ENCODE peak calls at places on chromosome 11, in seven cellular contexts. One of them, this sample, is unnamed.

GRCh38 chr11:123203934-123204333 is 8.9 kb upstream of the CLMP start:
- DNase-seq in stomach: no peak
- DNase-seq in CD8-positive, alpha-beta T cell: no peak
- DNase-seq in neural progenitor cell: no peak
- DNase-seq in cardiac muscle cell: no peak
- DNase-seq in esophagus squamous epithelium: no peak
- DNase-seq in HCT116: no peak
- DNase-seq in this sample: no peak

GRCh38 chr11:95143106-95143681 is 53.5 kb downstream of the ENDOD1 start:
- DNase-seq in esophagus squamous epithelium: no peak
- DNase-seq in HCT116: no peak
- DNase-seq in CD8-positive, alpha-beta T cell: no peak
- DNase-seq in neural progenitor cell: no peak
- DNase-seq in stomach: no peak
- DNase-seq in cardiac muscle cell: no peak
- DNase-seq in this sample: no peak

GRCh38 chr11:2115308-2115707 is 23.9 kb downstream of the IGF2 start:
- DNase-seq in stomach: no peak
- DNase-seq in neural progenitor cell: no peak
- DNase-seq in CD8-positive, alpha-beta T cell: no peak
- DNase-seq in cardiac muscle cell: no peak
- DNase-seq in esophagus squamous epithelium: no peak
- DNase-seq in HCT116: no peak
- DNase-seq in this sample: no peak

GRCh38 chr11:130418210-130418609 is 10.2 kb downstream of the ADAMTS8 start:
- DNase-seq in stomach: no peak
- DNase-seq in CD8-positive, alpha-beta T cell: no peak
- DNase-seq in esophagus squamous epithelium: no peak
- DNase-seq in neural progenitor cell: no peak
- DNase-seq in HCT116: no peak
- DNase-seq in cardiac muscle cell: no peak
- DNase-seq in this sample: no peak

GRCh38 chr11:104705475-104706195 is 192.6 kb downstream of the CASP12 start:
- DNase-seq in neural progenitor cell: no peak
- DNase-seq in esophagus squamous epithelium: peak; percentile 21
- DNase-seq in CD8-positive, alpha-beta T cell: peak; percentile 34
- DNase-seq in HCT116: no peak
- DNase-seq in cardiac muscle cell: no peak
- DNase-seq in stomach: peak; percentile 25
- DNase-seq in this sample: peak; percentile 96

GRCh38 chr11:57800444-57801184 is 39.0 kb downstream of the CTNND1 start:
- DNase-seq in esophagus squamous epithelium: no peak
- DNase-seq in HCT116: peak; percentile 51
- DNase-seq in CD8-positive, alpha-beta T cell: no peak
- DNase-seq in cardiac muscle cell: peak; percentile 59
- DNase-seq in neural progenitor cell: peak; percentile 83
- DNase-seq in stomach: no peak
- DNase-seq in this sample: peak; percentile 61

GRCh38 chr11:74466916-74467885 is at the start of gene KCNE3:
- DNase-seq in CD8-positive, alpha-beta T cell: no peak
- DNase-seq in stomach: peak; percentile 57
- DNase-seq in neural progenitor cell: peak; percentile 40
- DNase-seq in HCT116: no peak
- DNase-seq in cardiac muscle cell: no peak
- DNase-seq in esophagus squamous epithelium: no peak
- DNase-seq in this sample: no peak

GRCh38 chr11:17293308-17293707 is 16.8 kb downstream of the NUCB2 start:
- DNase-seq in esophagus squamous epithelium: no peak
- DNase-seq in neural progenitor cell: no peak
- DNase-seq in CD8-positive, alpha-beta T cell: no peak
- DNase-seq in cardiac muscle cell: no peak
- DNase-seq in HCT116: no peak
- DNase-seq in stomach: no peak
- DNase-seq in this sample: no peak

GRCh38 chr11:69157156-69157821 is 1.6 kb downstream of the SMIM38 start:
- DNase-seq in neural progenitor cell: peak; percentile 87
- DNase-seq in CD8-positive, alpha-beta T cell: no peak
- DNase-seq in cardiac muscle cell: no peak
- DNase-seq in esophagus squamous epithelium: no peak
- DNase-seq in stomach: no peak
- DNase-seq in HCT116: no peak
- DNase-seq in this sample: no peak

DNA sequence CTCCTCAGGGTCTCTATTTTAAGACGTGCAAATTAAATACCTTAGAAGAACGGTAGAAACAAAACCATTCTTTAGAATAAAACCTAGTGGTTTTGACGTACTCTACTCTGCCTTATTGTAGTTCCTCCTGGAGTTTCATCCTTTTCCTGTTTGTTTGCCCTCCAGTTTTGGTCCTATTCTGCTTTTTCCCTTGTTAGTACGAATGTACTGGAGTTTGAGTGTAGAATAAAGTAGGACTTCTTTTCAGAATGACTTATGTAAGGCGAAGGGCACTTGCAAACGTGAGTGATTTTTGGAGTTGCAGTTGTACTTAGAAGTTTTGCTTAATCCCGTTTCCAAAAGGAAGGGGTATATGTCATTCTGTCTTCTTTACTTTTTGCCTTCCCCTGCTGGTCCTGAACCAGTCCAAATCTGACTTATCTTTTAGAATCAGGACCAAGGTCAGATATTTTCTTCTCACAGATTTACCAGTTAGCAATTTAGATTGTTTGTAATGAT is 1.4 kb downstream of the SIK2 start:
- DNase-seq in esophagus squamous epithelium: no peak
- DNase-seq in HCT116: no peak
- DNase-seq in CD8-positive, alpha-beta T cell: no peak
- DNase-seq in stomach: no peak
- DNase-seq in neural progenitor cell: no peak
- DNase-seq in cardiac muscle cell: no peak
- DNase-seq in this sample: no peak
- H3K27ac ChIP-seq in esophagus squamous epithelium: peak overlapping the region; percentile 98
- H3K27ac ChIP-seq in HCT116: no peak overlapping the region
- H3K27ac ChIP-seq in CD8-positive, alpha-beta T cell: peak overlapping the region; percentile 77
- H3K27ac ChIP-seq in stomach: peak overlapping the region; percentile 99
- H3K27ac ChIP-seq in neural progenitor cell: no peak overlapping the region
- H3K27ac ChIP-seq in cardiac muscle cell: no peak overlapping the region
- H3K27ac ChIP-seq in this sample: no peak overlapping the region

GRCh38 chr11:115190196-115190595 is 314.0 kb downstream of the CADM1 start:
- DNase-seq in HCT116: no peak
- DNase-seq in cardiac muscle cell: no peak
- DNase-seq in CD8-positive, alpha-beta T cell: no peak
- DNase-seq in stomach: no peak
- DNase-seq in esophagus squamous epithelium: no peak
- DNase-seq in neural progenitor cell: no peak
- DNase-seq in this sample: no peak
- H3K27ac ChIP-seq in HCT116: no peak overlapping the region
- H3K27ac ChIP-seq in cardiac muscle cell: no peak overlapping the region
- H3K27ac ChIP-seq in CD8-positive, alpha-beta T cell: no peak overlapping the region
- H3K27ac ChIP-seq in stomach: no peak overlapping the region
- H3K27ac ChIP-seq in esophagus squamous epithelium: no peak overlapping the region
- H3K27ac ChIP-seq in neural progenitor cell: no peak overlapping the region
- H3K27ac ChIP-seq in this sample: no peak overlapping the region

GRCh38 chr11:86671386-86672006 is 920 bp downstream of the ME3 start:
- DNase-seq in neural progenitor cell: peak; percentile 47
- DNase-seq in stomach: peak; percentile 56
- DNase-seq in HCT116: no peak
- DNase-seq in CD8-positive, alpha-beta T cell: no peak
- DNase-seq in cardiac muscle cell: no peak
- DNase-seq in esophagus squamous epithelium: no peak
- DNase-seq in this sample: peak; percentile 14
- H3K27ac ChIP-seq in neural progenitor cell: no peak overlapping the region
- H3K27ac ChIP-seq in stomach: peak overlapping the region; percentile 90
- H3K27ac ChIP-seq in HCT116: no peak overlapping the region
- H3K27ac ChIP-seq in CD8-positive, alpha-beta T cell: peak overlapping the region; percentile 27
- H3K27ac ChIP-seq in cardiac muscle cell: no peak overlapping the region
- H3K27ac ChIP-seq in esophagus squamous epithelium: peak overlapping the region; percentile 95
- H3K27ac ChIP-seq in this sample: no peak overlapping the region

DNA sequence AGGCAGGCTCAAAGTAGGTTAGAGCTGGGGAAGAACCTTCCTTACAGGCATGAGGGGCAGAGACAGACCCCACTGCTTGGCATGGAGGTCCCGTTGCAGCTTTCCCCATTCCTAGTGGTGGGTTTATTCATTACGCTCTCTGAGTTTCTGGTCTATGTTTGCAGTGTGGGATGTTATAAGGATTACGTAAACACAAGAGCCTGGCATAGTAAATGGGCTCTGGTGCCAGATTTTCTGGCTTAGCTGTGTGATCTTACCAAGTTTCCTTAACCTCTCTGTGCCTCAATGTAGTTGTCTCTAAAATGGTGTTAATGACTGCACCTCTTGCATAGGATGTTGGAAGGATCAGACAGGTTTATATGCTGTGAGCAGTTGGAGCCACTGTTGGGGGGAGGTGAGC is 15.1 kb downstream of the DTX4 start:
- DNase-seq in stomach: no peak
- DNase-seq in CD8-positive, alpha-beta T cell: no peak
- DNase-seq in neural progenitor cell: no peak
- DNase-seq in esophagus squamous epithelium: no peak
- DNase-seq in HCT116: no peak
- DNase-seq in cardiac muscle cell: no peak
- DNase-seq in this sample: no peak
- H3K27ac ChIP-seq in stomach: peak overlapping the region; percentile 86
- H3K27ac ChIP-seq in CD8-positive, alpha-beta T cell: no peak overlapping the region
- H3K27ac ChIP-seq in neural progenitor cell: no peak overlapping the region
- H3K27ac ChIP-seq in esophagus squamous epithelium: peak overlapping the region; percentile 75
- H3K27ac ChIP-seq in HCT116: no peak overlapping the region
- H3K27ac ChIP-seq in cardiac muscle cell: no peak overlapping the region
- H3K27ac ChIP-seq in this sample: no peak overlapping the region

This sample was measured in MM.1S.